ENCODE peak calls at places on chromosomes 12 and 14, in five cellular contexts. One of them, this sample, is unnamed. For H3K4me1, the result is how much of the 10 kb centered on the place peaks cover.

GRCh38 chr14:77133718-77134338 is 7.8 kb downstream of the ZDHHC22 start:
- DNase-seq in Peyer's patch: no peak
- DNase-seq in neural progenitor cell: peak
- DNase-seq in transverse colon: peak
- DNase-seq in CD8-positive, alpha-beta memory T cell: peak
- DNase-seq in this sample: peak

GRCh38 chr14:56423591-56423991 is 156.0 kb upstream of the TMEM260 start:
- DNase-seq in transverse colon: no peak
- DNase-seq in Peyer's patch: no peak
- DNase-seq in CD8-positive, alpha-beta memory T cell: no peak
- DNase-seq in neural progenitor cell: no peak
- DNase-seq in this sample: no peak

GRCh38 chr14:101235042-101235871 is 326.0 kb upstream of the DIO3 start:
- DNase-seq in Peyer's patch: no peak
- DNase-seq in neural progenitor cell: peak
- DNase-seq in transverse colon: peak
- DNase-seq in CD8-positive, alpha-beta memory T cell: no peak
- DNase-seq in this sample: no peak

GRCh38 chr12:50934981-50935807 is 17.1 kb upstream of the HIGD1C start:
- DNase-seq in CD8-positive, alpha-beta memory T cell: no peak
- DNase-seq in neural progenitor cell: no peak
- DNase-seq in Peyer's patch: no peak
- DNase-seq in transverse colon: no peak
- DNase-seq in this sample: no peak

GRCh38 chr12:58529897-58530296 is 390.4 kb downstream of the LRIG3 start:
- DNase-seq in CD8-positive, alpha-beta memory T cell: no peak
- DNase-seq in transverse colon: no peak
- DNase-seq in Peyer's patch: no peak
- DNase-seq in neural progenitor cell: no peak
- DNase-seq in this sample: no peak

GRCh38 chr14:93923586-93923985 is 3.6 kb upstream of the FAM181A start:
- DNase-seq in Peyer's patch: no peak
- DNase-seq in transverse colon: no peak
- DNase-seq in neural progenitor cell: no peak
- DNase-seq in CD8-positive, alpha-beta memory T cell: no peak
- DNase-seq in this sample: no peak

GRCh38 chr12:49959570-49960473 is 1.9 kb upstream of the AQP5 start:
- DNase-seq in Peyer's patch: no peak
- DNase-seq in CD8-positive, alpha-beta memory T cell: no peak
- DNase-seq in neural progenitor cell: peak
- DNase-seq in transverse colon: no peak
- DNase-seq in this sample: no peak

GRCh38 chr14:52068741-52069616 is at the start of gene NID2:
- DNase-seq in transverse colon: peak
- DNase-seq in Peyer's patch: peak
- DNase-seq in neural progenitor cell: peak
- DNase-seq in CD8-positive, alpha-beta memory T cell: peak
- DNase-seq in this sample: peak

GRCh38 chr12:48472259-48472658 is at the start of gene ANP32D:
- DNase-seq in CD8-positive, alpha-beta memory T cell: no peak
- DNase-seq in neural progenitor cell: no peak
- DNase-seq in transverse colon: no peak
- DNase-seq in Peyer's patch: no peak
- DNase-seq in this sample: no peak

GRCh38 chr12:66048843-66049537 is 81.6 kb downstream of the LLPH start:
- DNase-seq in neural progenitor cell: no peak
- DNase-seq in transverse colon: no peak
- DNase-seq in Peyer's patch: no peak
- DNase-seq in CD8-positive, alpha-beta memory T cell: no peak
- DNase-seq in this sample: no peak

GRCh38 chr12:193282-193681 is 20.7 kb downstream of the SLC6A12 start:
- DNase-seq in transverse colon: no peak
- DNase-seq in Peyer's patch: no peak
- DNase-seq in CD8-positive, alpha-beta memory T cell: no peak
- DNase-seq in neural progenitor cell: no peak
- DNase-seq in this sample: no peak

GRCh38 chr12:66688836-66689439 is 10.1 kb upstream of the GRIP1 start:
- DNase-seq in CD8-positive, alpha-beta memory T cell: no peak
- DNase-seq in transverse colon: peak
- DNase-seq in Peyer's patch: no peak
- DNase-seq in neural progenitor cell: peak
- DNase-seq in this sample: peak

DNA sequence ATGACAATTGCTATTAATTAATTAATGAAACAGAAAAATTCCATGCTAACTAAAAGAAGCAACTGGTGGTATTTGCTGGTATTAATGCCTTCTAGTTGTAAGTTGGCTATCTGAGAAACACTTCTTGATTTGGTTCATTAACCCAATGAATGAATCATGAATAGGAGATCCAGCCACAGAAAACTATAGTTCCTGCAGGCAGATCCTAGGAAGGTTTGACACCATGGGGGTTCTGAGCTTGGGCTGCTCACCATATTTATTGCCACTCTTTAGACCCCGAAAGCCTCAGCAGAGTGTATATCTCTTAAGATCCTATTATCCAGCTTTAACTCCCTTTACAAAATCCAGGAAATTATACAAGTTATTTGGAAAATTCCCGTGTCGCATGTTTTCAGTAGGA is 81.4 kb upstream of the REP15 start:
- DNase-seq in neural progenitor cell: no peak
- DNase-seq in CD8-positive, alpha-beta memory T cell: no peak
- DNase-seq in Peyer's patch: no peak
- DNase-seq in transverse colon: no peak
- DNase-seq in this sample: no peak
- H3K4me1 ChIP-seq in neural progenitor cell: under half
- H3K4me1 ChIP-seq in CD8-positive, alpha-beta memory T cell: under half
- H3K4me1 ChIP-seq in Peyer's patch: under half
- H3K4me1 ChIP-seq in transverse colon: under half
- H3K4me1 ChIP-seq in this sample: under half

GRCh38 chr14:75049136-75049535 is 2.1 kb downstream of the MLH3 start:
- DNase-seq in transverse colon: no peak
- DNase-seq in CD8-positive, alpha-beta memory T cell: no peak
- DNase-seq in Peyer's patch: no peak
- DNase-seq in neural progenitor cell: no peak
- DNase-seq in this sample: no peak

GRCh38 chr14:75047506-75047905 is 3.8 kb downstream of the MLH3 start:
- DNase-seq in Peyer's patch: no peak
- DNase-seq in transverse colon: no peak
- DNase-seq in CD8-positive, alpha-beta memory T cell: no peak
- DNase-seq in neural progenitor cell: no peak
- DNase-seq in this sample: no peak

GRCh38 chr14:75046899-75047298 is 4.4 kb downstream of the MLH3 start:
- DNase-seq in CD8-positive, alpha-beta memory T cell: no peak
- DNase-seq in Peyer's patch: no peak
- DNase-seq in neural progenitor cell: no peak
- DNase-seq in transverse colon: no peak
- DNase-seq in this sample: no peak

GRCh38 chr14:75049731-75050201 is 1.5 kb downstream of the MLH3 start:
- DNase-seq in Peyer's patch: no peak
- DNase-seq in neural progenitor cell: no peak
- DNase-seq in transverse colon: no peak
- DNase-seq in CD8-positive, alpha-beta memory T cell: no peak
- DNase-seq in this sample: no peak

DNA sequence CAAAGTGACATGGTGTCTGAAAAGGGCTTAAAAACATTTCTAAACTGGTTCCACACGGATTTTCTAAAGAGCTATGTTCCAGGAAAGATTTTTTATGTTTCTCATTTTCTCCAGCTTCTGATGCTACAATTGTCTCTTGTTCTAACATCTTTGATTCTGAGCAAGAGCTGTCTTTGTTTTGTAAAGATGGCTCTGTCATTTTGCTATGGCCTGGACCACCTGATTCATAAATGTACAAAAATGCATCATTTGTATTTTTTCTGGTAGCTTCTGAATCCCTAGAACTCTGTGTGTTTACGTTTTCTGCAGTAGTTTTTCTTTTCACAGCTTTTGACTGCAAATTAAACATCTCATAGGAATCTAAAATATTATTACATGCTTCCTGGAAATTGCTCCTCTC is 3.2 kb downstream of the MLH3 start:
- DNase-seq in transverse colon: no peak
- DNase-seq in neural progenitor cell: no peak
- DNase-seq in CD8-positive, alpha-beta memory T cell: no peak
- DNase-seq in Peyer's patch: no peak
- DNase-seq in this sample: no peak
- H3K4me1 ChIP-seq in transverse colon: under half
- H3K4me1 ChIP-seq in neural progenitor cell: under half
- H3K4me1 ChIP-seq in CD8-positive, alpha-beta memory T cell: under half
- H3K4me1 ChIP-seq in Peyer's patch: under half
- H3K4me1 ChIP-seq in this sample: under half

DNA sequence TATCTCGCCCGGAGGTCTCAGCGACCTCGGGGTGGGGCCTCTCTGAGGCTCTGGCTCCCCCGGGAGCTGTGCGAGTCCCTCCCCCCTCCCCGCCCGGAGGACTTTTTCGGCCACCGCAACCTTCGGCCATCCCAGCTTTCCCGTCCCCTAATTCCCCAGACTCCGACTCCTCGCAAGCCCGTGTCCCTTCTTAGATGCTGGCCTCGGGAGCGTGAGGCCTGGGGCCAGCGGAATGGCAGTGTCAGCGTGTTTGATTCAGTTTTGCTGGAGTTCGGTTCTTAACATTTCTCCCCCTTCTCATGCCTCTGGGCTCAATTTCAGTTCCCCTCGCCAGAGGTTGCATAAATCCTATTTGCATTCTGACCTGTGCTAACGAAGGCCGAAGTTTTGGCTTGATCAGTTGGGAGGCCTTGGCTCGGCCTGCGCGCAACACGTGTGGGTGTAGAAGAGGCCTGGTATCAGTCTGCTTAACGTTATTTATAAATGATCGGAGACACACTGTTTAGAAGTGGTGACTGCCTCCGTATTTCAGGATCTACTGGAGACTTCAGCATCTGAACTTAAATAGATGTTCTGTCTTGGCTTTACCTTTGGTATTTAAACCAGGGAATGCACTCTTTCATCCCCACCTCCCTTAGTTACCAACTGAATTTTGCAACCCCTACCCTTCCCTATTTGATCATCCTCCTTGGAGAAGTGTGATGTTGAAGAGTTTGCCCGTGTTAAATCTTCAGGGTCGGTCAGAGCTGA is 752 bp downstream of the HSP90B1 start:
- DNase-seq in transverse colon: peak
- DNase-seq in CD8-positive, alpha-beta memory T cell: no peak
- DNase-seq in neural progenitor cell: peak
- DNase-seq in Peyer's patch: peak
- DNase-seq in this sample: no peak
- H3K4me1 ChIP-seq in transverse colon: under half
- H3K4me1 ChIP-seq in CD8-positive, alpha-beta memory T cell: half or more
- H3K4me1 ChIP-seq in neural progenitor cell: under half
- H3K4me1 ChIP-seq in Peyer's patch: under half
- H3K4me1 ChIP-seq in this sample: under half

GRCh38 chr12:69438539-69438938 is 31.6 kb upstream of the FRS2 start:
- DNase-seq in Peyer's patch: no peak
- DNase-seq in neural progenitor cell: no peak
- DNase-seq in CD8-positive, alpha-beta memory T cell: no peak
- DNase-seq in transverse colon: no peak
- DNase-seq in this sample: no peak
- H3K4me1 ChIP-seq in Peyer's patch: under half
- H3K4me1 ChIP-seq in neural progenitor cell: under half
- H3K4me1 ChIP-seq in CD8-positive, alpha-beta memory T cell: under half
- H3K4me1 ChIP-seq in transverse colon: under half
- H3K4me1 ChIP-seq in this sample: under half

GRCh38 chr12:13173012-13173441 is 23.5 kb upstream of the EMP1 start:
- DNase-seq in CD8-positive, alpha-beta memory T cell: no peak
- DNase-seq in Peyer's patch: no peak
- DNase-seq in transverse colon: no peak
- DNase-seq in neural progenitor cell: no peak
- DNase-seq in this sample: no peak
- H3K4me1 ChIP-seq in CD8-positive, alpha-beta memory T cell: under half
- H3K4me1 ChIP-seq in Peyer's patch: under half
- H3K4me1 ChIP-seq in transverse colon: under half
- H3K4me1 ChIP-seq in neural progenitor cell: under half
- H3K4me1 ChIP-seq in this sample: under half

GRCh38 chr12:47277972-47278448 is 198.3 kb upstream of the AMIGO2 start:
- DNase-seq in CD8-positive, alpha-beta memory T cell: no peak
- DNase-seq in transverse colon: no peak
- DNase-seq in Peyer's patch: no peak
- DNase-seq in neural progenitor cell: no peak
- DNase-seq in this sample: no peak
- H3K4me1 ChIP-seq in CD8-positive, alpha-beta memory T cell: half or more
- H3K4me1 ChIP-seq in transverse colon: under half
- H3K4me1 ChIP-seq in Peyer's patch: under half
- H3K4me1 ChIP-seq in neural progenitor cell: under half
- H3K4me1 ChIP-seq in this sample: half or more

GRCh38 chr12:25996677-25997076 is 38.2 kb downstream of the RASSF8 start:
- DNase-seq in transverse colon: no peak
- DNase-seq in CD8-positive, alpha-beta memory T cell: no peak
- DNase-seq in neural progenitor cell: no peak
- DNase-seq in Peyer's patch: no peak
- DNase-seq in this sample: no peak

GRCh38 chr12:25994252-25994651 is 35.8 kb downstream of the RASSF8 start:
- DNase-seq in CD8-positive, alpha-beta memory T cell: no peak
- DNase-seq in transverse colon: no peak
- DNase-seq in Peyer's patch: no peak
- DNase-seq in neural progenitor cell: no peak
- DNase-seq in this sample: no peak

GRCh38 chr12:25997401-25997973 is 39.0 kb downstream of the RASSF8 start:
- DNase-seq in Peyer's patch: no peak
- DNase-seq in CD8-positive, alpha-beta memory T cell: no peak
- DNase-seq in neural progenitor cell: peak
- DNase-seq in transverse colon: no peak
- DNase-seq in this sample: no peak

GRCh38 chr12:25995906-25996305 is 37.4 kb downstream of the RASSF8 start:
- DNase-seq in CD8-positive, alpha-beta memory T cell: no peak
- DNase-seq in neural progenitor cell: no peak
- DNase-seq in Peyer's patch: no peak
- DNase-seq in transverse colon: no peak
- DNase-seq in this sample: no peak

DNA sequence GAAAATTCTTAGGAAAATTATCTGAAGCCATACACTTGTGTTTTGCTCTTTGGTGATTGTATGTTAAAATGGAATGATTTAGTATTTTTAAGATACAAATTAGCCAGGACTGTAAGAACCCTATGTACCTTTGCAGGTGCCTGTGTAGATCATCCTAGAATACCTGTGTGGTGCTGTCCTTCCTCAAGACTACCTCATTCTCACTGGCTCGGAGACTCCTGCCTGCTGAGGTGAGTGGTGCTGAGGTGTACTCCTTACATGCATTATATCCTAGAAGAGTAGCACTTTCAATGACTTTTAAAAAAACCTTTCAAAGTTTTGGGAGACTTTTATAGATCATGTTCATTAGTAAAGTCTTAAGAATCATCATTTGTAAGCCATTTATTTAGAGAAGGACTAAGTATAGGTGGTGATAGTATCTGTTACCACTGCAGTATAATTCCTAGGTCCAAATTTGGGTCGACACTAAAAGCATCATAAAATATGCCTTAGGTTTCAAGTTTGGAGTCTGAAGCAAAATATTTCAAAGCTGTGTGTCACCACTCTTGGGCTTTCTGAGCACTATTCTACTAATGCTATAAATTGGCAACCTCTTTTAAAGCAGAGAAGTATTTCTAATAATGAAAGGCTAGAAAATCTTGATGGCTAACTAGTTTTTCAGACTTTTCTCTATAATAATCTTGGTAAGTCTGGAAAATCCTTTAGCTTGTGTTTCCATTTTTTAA is 36.6 kb downstream of the RASSF8 start:
- DNase-seq in Peyer's patch: no peak
- DNase-seq in CD8-positive, alpha-beta memory T cell: no peak
- DNase-seq in transverse colon: no peak
- DNase-seq in neural progenitor cell: no peak
- DNase-seq in this sample: no peak
- H3K4me1 ChIP-seq in Peyer's patch: under half
- H3K4me1 ChIP-seq in CD8-positive, alpha-beta memory T cell: under half
- H3K4me1 ChIP-seq in transverse colon: under half
- H3K4me1 ChIP-seq in neural progenitor cell: half or more
- H3K4me1 ChIP-seq in this sample: under half

This sample was measured in CD8-positive, alpha-beta T cell.